ENCODE peak calls at places on chromosomes 5 and 9, in four cellular contexts. J, G, A and C are unnamed samples. For H3K36me3, the result is how much of the 10 kb centered on the place peaks cover.

GRCh38 chr9:80649001-80649420 is 1040.3 kb downstream of the TLE1 start:
- DNase-seq in A (peak), G (no peak), J (no peak), C (no peak)

GRCh38 chr9:135555203-135555602 is 6.4 kb upstream of the PAEP start:
- DNase-seq in J (no peak), A (no peak), G (no peak), C (no peak)

GRCh38 chr5:170248172-170248571 is 15.4 kb downstream of the C5orf58 start:
- DNase-seq in G (no peak), A (no peak), J (no peak), C (no peak)

GRCh38 chr5:129963359-129963758 is 59.1 kb downstream of the CHSY3 start:
- DNase-seq in G (no peak), A (peak), J (no peak), C (no peak)

GRCh38 chr9:112378441-112379176 is 1.3 kb upstream of the HSDL2 start:
- DNase-seq in A (no peak), G (no peak), J (no peak), C (peak)

GRCh38 chr5:58462623-58463230 is 2.8 kb upstream of the PLK2 start:
- DNase-seq in A (peak), J (peak), G (peak), C (peak)

GRCh38 chr5:148569948-148570347 is 84.4 kb downstream of the HTR4 start:
- DNase-seq in G (no peak), J (no peak), A (no peak), C (no peak)

GRCh38 chr5:654071-654778 is 38.9 kb downstream of the TPPP start:
- DNase-seq in J (no peak), G (no peak), A (no peak), C (no peak)

GRCh38 chr9:119375892-119376291 is 6.7 kb upstream of the BRINP1 start:
- DNase-seq in G (peak), J (peak), A (no peak), C (peak)

GRCh38 chr9:82894961-82895902 is 167.7 kb downstream of the RASEF start:
- DNase-seq in A (no peak), J (no peak), G (peak), C (no peak)

GRCh38 chr9:136311433-136312375 is 7.8 kb upstream of the CCDC187 start:
- DNase-seq in J (peak), A (no peak), G (no peak), C (no peak)

GRCh38 chr9:113990570-113990907 is 87.6 kb downstream of the AMBP start:
- DNase-seq in A (no peak), J (peak), G (no peak), C (no peak)

GRCh38 chr5:93421498-93421897 is 159.5 kb downstream of the NR2F1-AS1 start:
- DNase-seq in J (no peak), G (no peak), A (no peak), C (no peak)

GRCh38 chr9:115034801-115035200 is 83.2 kb downstream of the TNC start:
- DNase-seq in J (no peak), G (no peak), A (peak), C (no peak)

GRCh38 chr9:132548971-132549649 is 33.3 kb upstream of the BARHL1 start:
- DNase-seq in G (no peak), A (no peak), J (no peak), C (no peak)

GRCh38 chr9:12838546-12838945 is 63.7 kb downstream of the LURAP1L start:
- DNase-seq in J (no peak), G (no peak), A (peak), C (no peak)

GRCh38 chr9:6927838-6928237 is 170.1 kb downstream of the KDM4C start:
- DNase-seq in A (no peak), G (no peak), J (peak), C (no peak)

GRCh38 chr9:87441251-87441650 is 56.4 kb upstream of the DAPK1 start:
- DNase-seq in A (peak), G (no peak), J (no peak), C (no peak)

GRCh38 chr5:134489227-134489944 is 36.1 kb upstream of the JADE2 start:
- DNase-seq in J (peak), A (no peak), G (no peak), C (no peak)

GRCh38 chr5:131109540-131110255 is 55.4 kb downstream of the HINT1 start:
- DNase-seq in A (peak), J (peak), G (peak), C (peak)

GRCh38 chr9:34961574-34962480 is 3.7 kb downstream of the PHF24 start:
- DNase-seq in A (peak), G (no peak), J (no peak), C (no peak)

GRCh38 chr5:164191240-164191639 is 685.8 kb downstream of the MAT2B start:
- DNase-seq in A (peak), J (no peak), G (no peak), C (no peak)

GRCh38 chr5:170067152-170067551 is 38.5 kb upstream of the FOXI1 start:
- DNase-seq in G (no peak), J (no peak), A (no peak), C (no peak)

GRCh38 chr5:15587941-15588340 is 88.0 kb downstream of the FBXL7 start:
- DNase-seq in A (no peak), J (no peak), G (no peak), C (no peak)

DNA sequence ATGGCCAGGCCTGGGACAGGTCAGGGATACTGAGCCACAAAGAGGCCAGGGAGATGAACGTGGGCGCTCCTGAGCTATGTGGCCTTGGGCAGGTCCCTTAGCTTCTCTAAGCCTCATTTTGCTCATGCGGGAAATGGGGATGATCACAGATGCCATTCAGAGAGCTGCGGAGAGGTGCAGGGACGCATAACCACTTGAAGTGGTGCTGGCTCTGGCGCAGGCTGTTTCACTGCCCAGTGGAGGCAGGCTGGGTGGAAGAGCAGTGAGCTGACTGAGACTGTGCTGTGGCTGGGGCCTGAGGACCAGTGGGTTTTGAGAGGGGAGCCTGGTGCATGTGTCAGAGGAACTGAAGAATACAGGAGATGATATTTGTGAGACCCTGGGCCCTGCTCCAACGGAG is 18.4 kb downstream of the CXXC5 start:
- DNase-seq in G (no peak), A (no peak), J (no peak), C (no peak)
- H3K27ac ChIP-seq in G (peak), A (peak), J (peak), C (no peak)

GRCh38 chr5:119478781-119479180 is 26.5 kb downstream of the HSD17B4 start:
- DNase-seq in A (no peak), J (no peak), G (no peak), C (no peak)

GRCh38 chr5:119484884-119485283 is 32.6 kb downstream of the HSD17B4 start:
- DNase-seq in J (no peak), A (no peak), G (no peak), C (no peak)

GRCh38 chr5:119483155-119483554 is 30.9 kb downstream of the HSD17B4 start:
- DNase-seq in A (no peak), J (no peak), G (no peak), C (no peak)
- H3K36me3 ChIP-seq in A (under half), J (under half), G (half or more), C (under half)

GRCh38 chr5:37724395-37725125 is 115.3 kb downstream of the GDNF start:
- DNase-seq in J (no peak), A (peak), G (no peak), C (no peak)
- H3K27ac ChIP-seq in J (no peak), A (peak), G (peak), C (no peak)

GRCh38 chr9:137814841-137815240 is 62.7 kb upstream of the CACNA1B start:
- DNase-seq in A (no peak), G (no peak), J (no peak), C (no peak)

GRCh38 chr9:137814436-137814835 is 63.1 kb upstream of the CACNA1B start:
- DNase-seq in G (no peak), J (no peak), A (no peak), C (no peak)

GRCh38 chr9:137813651-137814415 is 63.7 kb upstream of the CACNA1B start:
- DNase-seq in A (no peak), G (no peak), J (no peak), C (no peak)

GRCh38 chr9:137816531-137817235 is 60.9 kb upstream of the CACNA1B start:
- DNase-seq in G (no peak), J (no peak), A (no peak), C (no peak)

GRCh38 chr9:137815256-137816255 is 62.0 kb upstream of the CACNA1B start:
- DNase-seq in J (no peak), G (no peak), A (no peak), C (no peak)
- H3K36me3 ChIP-seq in J (half or more), G (half or more), A (under half), C (half or more)

DNA sequence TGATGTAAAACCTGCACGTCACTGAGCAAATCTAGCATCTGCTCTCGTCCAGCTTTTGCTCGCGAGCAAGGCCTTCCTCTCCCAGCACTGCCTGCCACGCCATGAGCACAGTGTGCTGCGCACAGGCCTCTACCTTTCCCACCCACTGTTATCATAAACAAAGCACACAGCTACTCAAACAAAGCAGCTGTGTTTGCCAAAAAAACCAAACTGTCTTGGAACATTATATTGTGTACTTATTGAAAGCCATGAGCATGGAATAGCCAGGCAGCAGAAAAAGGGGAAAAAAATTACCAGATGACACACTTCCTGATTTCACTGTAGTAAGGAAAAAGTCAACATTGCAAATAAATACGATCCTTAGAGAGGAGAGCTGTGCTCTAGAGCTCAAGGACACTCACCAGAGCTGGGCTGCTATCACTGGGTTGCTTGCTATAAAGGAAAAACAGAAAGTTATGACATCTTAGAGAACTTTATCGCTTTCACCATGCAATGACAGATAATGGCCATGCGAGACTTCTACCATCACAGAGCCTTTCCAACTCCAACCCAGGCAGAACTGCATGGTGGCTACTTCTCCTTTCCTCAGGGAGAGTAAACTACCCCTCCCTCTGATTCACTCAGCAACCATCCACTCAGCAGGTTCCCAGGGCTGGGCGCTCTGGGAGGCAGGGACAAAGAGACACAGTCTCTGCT is 69.6 kb downstream of the EPB41L4B start:
- DNase-seq in G (no peak), A (peak), J (no peak), C (no peak)
- H3K27ac ChIP-seq in G (no peak), A (no peak), J (no peak), C (no peak)

GRCh38 chr9:74066605-74067004 is 430.5 kb upstream of the RORB start:
- DNase-seq in J (no peak), A (no peak), G (no peak), C (no peak)

GRCh38 chr9:74064702-74065101 is 432.4 kb upstream of the RORB start:
- DNase-seq in A (no peak), J (no peak), G (no peak), C (no peak)

GRCh38 chr9:74071502-74071901 is 425.6 kb upstream of the RORB start:
- DNase-seq in A (no peak), G (no peak), J (no peak), C (no peak)

GRCh38 chr9:74066128-74066527 is 431.0 kb upstream of the RORB start:
- DNase-seq in J (no peak), G (no peak), A (no peak), C (no peak)
- H3K36me3 ChIP-seq in J (under half), G (under half), A (under half), C (under half)

GRCh38 chr9:130977811-130978221 is 31.2 kb upstream of the LAMC3 start:
- DNase-seq in A (no peak), J (peak), G (no peak), C (no peak)

GRCh38 chr9:130973686-130974281 is 34.7 kb upstream of the FIBCD1 start:
- DNase-seq in A (no peak), G (no peak), J (peak), C (peak)

GRCh38 chr9:130975156-130975555 is 33.8 kb upstream of the LAMC3 start:
- DNase-seq in A (no peak), G (no peak), J (no peak), C (no peak)

GRCh38 chr9:130974697-130975096 is 34.3 kb upstream of the LAMC3 start:
- DNase-seq in G (no peak), A (no peak), J (peak), C (no peak)

DNA sequence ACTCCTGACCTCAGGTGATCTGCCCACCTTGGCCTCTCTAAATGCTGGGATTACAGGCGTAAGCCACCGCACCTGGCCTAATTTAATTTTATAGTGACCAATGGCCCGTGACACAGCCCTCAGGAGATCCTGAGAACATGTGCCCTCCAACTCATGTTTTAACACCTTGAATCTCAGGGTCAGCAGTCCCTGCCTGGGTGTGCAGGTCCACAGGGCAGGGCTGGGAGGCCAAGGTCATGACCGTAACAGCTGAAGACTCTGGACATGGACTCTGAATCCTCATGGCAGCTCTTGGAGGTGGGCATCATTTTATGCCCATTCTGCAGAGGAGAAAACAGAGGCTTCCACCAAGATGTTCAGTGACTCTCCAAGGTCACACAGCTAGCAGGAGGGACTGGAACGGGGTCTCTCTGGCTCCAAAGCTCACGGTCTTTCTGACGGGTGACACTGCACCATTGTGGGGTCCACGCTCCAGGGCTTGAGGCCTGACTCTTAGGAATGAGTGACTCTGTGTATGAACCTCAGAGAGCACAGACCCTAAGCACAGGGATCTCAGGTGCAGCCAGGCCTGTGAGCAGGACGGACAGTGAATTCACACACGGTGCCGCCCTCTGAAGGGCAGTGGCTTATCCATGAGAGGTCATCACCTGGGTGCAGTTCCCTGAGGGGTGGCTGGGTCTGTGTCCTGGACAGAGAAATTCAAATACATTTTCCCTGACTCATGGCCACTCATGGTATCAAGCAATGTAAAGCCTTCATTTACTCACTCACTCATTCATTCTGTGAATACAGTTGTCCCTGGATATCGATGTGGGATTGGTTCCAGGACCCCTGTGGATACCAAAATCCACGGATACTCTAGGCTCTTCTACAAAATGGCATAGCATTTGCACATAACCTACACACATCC is 32.8 kb upstream of the LAMC3 start:
- DNase-seq in A (no peak), G (no peak), J (peak), C (no peak)
- H3K27ac ChIP-seq in A (no peak), G (no peak), J (no peak), C (no peak)

GRCh38 chr5:139121120-139121519 is 77.0 kb downstream of the SIL1 start:
- DNase-seq in J (no peak), G (no peak), A (no peak), C (no peak)
- H3K36me3 ChIP-seq in J (under half), G (under half), A (under half), C (under half)